ENCODE peak calls at places on chromosome 3, in six cellular contexts. R is naive thymus-derived CD8-positive, alpha-beta T cell; Q is psoas muscle; J is stimulated activated CD4-positive, alpha-beta T cell treated with anti-CD3 and anti-CD28 coated beads, Interleukin-2, amount 100 ng/mL, for 24 hours; N is HFFc6; M is esophagus squamous epithelium. Z is an unnamed sample.

GRCh38 chr3:14200841-14201240 is 22.2 kb downstream of the LSM3 start:
- DNase-seq in R (no peak), Q (no peak), J (no peak), N (no peak), M (no peak), Z (peak)

GRCh38 chr3:54817628-54818027 is 110.2 kb downstream of the LRTM1 start:
- DNase-seq in R (no peak), Q (no peak), J (no peak), N (peak), M (no peak), Z (peak)

GRCh38 chr3:12993623-12994356 is 79.4 kb downstream of the IQSEC1 start:
- DNase-seq in R (no peak), Q (peak), J (peak), N (no peak), M (no peak), Z (no peak)

GRCh38 chr3:182111967-182112366 is 400.2 kb downstream of the SOX2 start:
- DNase-seq in R (no peak), Q (no peak), J (no peak), N (no peak), M (no peak), Z (no peak)

GRCh38 chr3:98333989-98334606 is 19.6 kb upstream of the OR5K4 start:
- DNase-seq in R (no peak), Q (no peak), J (no peak), N (peak), M (no peak), Z (no peak)

GRCh38 chr3:30760040-30760439 is 134.4 kb downstream of the GADL1 start:
- DNase-seq in R (no peak), Q (no peak), J (no peak), N (peak), M (no peak), Z (no peak)

GRCh38 chr3:85572426-85572825 is 613.6 kb downstream of the CADM2 start:
- DNase-seq in R (no peak), Q (no peak), J (no peak), N (no peak), M (no peak), Z (no peak)

GRCh38 chr3:129429597-129429996 is 1.2 kb upstream of the EFCAB12 start:
- DNase-seq in R (no peak), Q (no peak), J (no peak), N (no peak), M (no peak), Z (no peak)

GRCh38 chr3:32160706-32161105 is 54.3 kb downstream of the GPD1L start:
- DNase-seq in R (no peak), Q (no peak), J (no peak), N (no peak), M (no peak), Z (no peak)

GRCh38 chr3:126555795-126556636 is 2.7 kb downstream of the C3orf22 start:
- DNase-seq in R (no peak), Q (peak), J (no peak), N (no peak), M (no peak), Z (no peak)

GRCh38 chr3:185176756-185177359 is 24.0 kb upstream of the C3orf70 start:
- DNase-seq in R (peak), Q (no peak), J (peak), N (peak), M (no peak), Z (peak)

GRCh38 chr3:56596441-56596840 is 39.5 kb downstream of the CCDC66 start:
- DNase-seq in R (no peak), Q (no peak), J (no peak), N (no peak), M (no peak), Z (no peak)

GRCh38 chr3:148646126-148646660 is 51.5 kb upstream of the AGTR1 start:
- DNase-seq in R (no peak), Q (no peak), J (no peak), N (peak), M (no peak), Z (no peak)

GRCh38 chr3:160133757-160134156 is 91.5 kb upstream of the C3orf80 start:
- DNase-seq in R (no peak), Q (no peak), J (no peak), N (no peak), M (no peak), Z (peak)

GRCh38 chr3:118485693-118486092 is 549.0 kb downstream of the IGSF11 start:
- DNase-seq in R (no peak), Q (no peak), J (no peak), N (no peak), M (no peak), Z (no peak)

GRCh38 chr3:159766563-159767185 is 222.0 kb upstream of the IL12A start:
- DNase-seq in R (no peak), Q (no peak), J (no peak), N (peak), M (no peak), Z (peak)

GRCh38 chr3:99842826-99843589 is 25.3 kb downstream of the CMSS1 start:
- DNase-seq in R (no peak), Q (no peak), J (no peak), N (peak), M (no peak), Z (peak)